ENCODE peak calls at places on chromosomes 6 and 20, in four cellular contexts. One of them, this sample, is unnamed.

GRCh38 chr20:44650777-44651493 is 564 bp downstream of the ADA start:
- DNase-seq in WTC11: no peak
- DNase-seq in K562: peak
- DNase-seq in H1: no peak
- DNase-seq in this sample: no peak

GRCh38 chr6:45021652-45022051 is 306.5 kb upstream of the RUNX2 start:
- DNase-seq in K562: no peak
- DNase-seq in WTC11: no peak
- DNase-seq in H1: no peak
- DNase-seq in this sample: no peak

GRCh38 chr6:104644848-104645247 is 214.9 kb downstream of the HACE1 start:
- DNase-seq in H1: no peak
- DNase-seq in WTC11: no peak
- DNase-seq in K562: no peak
- DNase-seq in this sample: no peak

GRCh38 chr6:81565071-81565470 is 187.4 kb downstream of the TENT5A start:
- DNase-seq in H1: no peak
- DNase-seq in WTC11: no peak
- DNase-seq in K562: no peak
- DNase-seq in this sample: no peak

GRCh38 chr6:152356016-152356415 is 281.1 kb downstream of the SYNE1 start:
- DNase-seq in H1: no peak
- DNase-seq in K562: no peak
- DNase-seq in WTC11: no peak
- DNase-seq in this sample: no peak

GRCh38 chr20:17969884-17970409 is 1.1 kb downstream of the MGME1 start:
- DNase-seq in H1: no peak
- DNase-seq in K562: peak
- DNase-seq in WTC11: no peak
- DNase-seq in this sample: no peak

GRCh38 chr6:7165002-7165735 is 57.4 kb downstream of the RREB1 start:
- DNase-seq in K562: peak
- DNase-seq in H1: no peak
- DNase-seq in WTC11: no peak
- DNase-seq in this sample: no peak

GRCh38 chr6:105452376-105452775 is 49.5 kb upstream of the PREP start:
- DNase-seq in H1: no peak
- DNase-seq in K562: no peak
- DNase-seq in WTC11: no peak
- DNase-seq in this sample: no peak

GRCh38 chr6:4901256-4902061 is 102.4 kb downstream of the RPP40 start:
- DNase-seq in H1: no peak
- DNase-seq in K562: no peak
- DNase-seq in WTC11: no peak
- DNase-seq in this sample: no peak

GRCh38 chr6:170106906-170107525 is 183.9 kb downstream of the DLL1 start:
- DNase-seq in H1: no peak
- DNase-seq in WTC11: no peak
- DNase-seq in K562: no peak
- DNase-seq in this sample: peak

GRCh38 chr20:41335591-41335990 is 5.0 kb upstream of the LPIN3 start:
- DNase-seq in H1: no peak
- DNase-seq in WTC11: no peak
- DNase-seq in K562: no peak
- DNase-seq in this sample: no peak

GRCh38 chr20:41342474-41343464 is 2.1 kb downstream of the LPIN3 start:
- DNase-seq in H1: no peak
- DNase-seq in K562: no peak
- DNase-seq in WTC11: no peak
- DNase-seq in this sample: no peak

GRCh38 chr20:41340327-41341055 is at the start of gene LPIN3:
- DNase-seq in H1: peak
- DNase-seq in WTC11: peak
- DNase-seq in K562: peak
- DNase-seq in this sample: peak

GRCh38 chr20:41336711-41337492 is 3.7 kb upstream of the LPIN3 start:
- DNase-seq in K562: no peak
- DNase-seq in WTC11: no peak
- DNase-seq in H1: no peak
- DNase-seq in this sample: no peak

GRCh38 chr20:41339957-41340326 is 679 bp upstream of the LPIN3 start:
- DNase-seq in WTC11: peak
- DNase-seq in K562: peak
- DNase-seq in H1: peak
- DNase-seq in this sample: peak
- TF ChIP-seq TEAD4 in WTC11: peak
- TF ChIP-seq TEAD4 in K562: no peak
- TF ChIP-seq TEAD4 in H1: no peak
- TF ChIP-seq TEAD4 in this sample: no peak

DNA sequence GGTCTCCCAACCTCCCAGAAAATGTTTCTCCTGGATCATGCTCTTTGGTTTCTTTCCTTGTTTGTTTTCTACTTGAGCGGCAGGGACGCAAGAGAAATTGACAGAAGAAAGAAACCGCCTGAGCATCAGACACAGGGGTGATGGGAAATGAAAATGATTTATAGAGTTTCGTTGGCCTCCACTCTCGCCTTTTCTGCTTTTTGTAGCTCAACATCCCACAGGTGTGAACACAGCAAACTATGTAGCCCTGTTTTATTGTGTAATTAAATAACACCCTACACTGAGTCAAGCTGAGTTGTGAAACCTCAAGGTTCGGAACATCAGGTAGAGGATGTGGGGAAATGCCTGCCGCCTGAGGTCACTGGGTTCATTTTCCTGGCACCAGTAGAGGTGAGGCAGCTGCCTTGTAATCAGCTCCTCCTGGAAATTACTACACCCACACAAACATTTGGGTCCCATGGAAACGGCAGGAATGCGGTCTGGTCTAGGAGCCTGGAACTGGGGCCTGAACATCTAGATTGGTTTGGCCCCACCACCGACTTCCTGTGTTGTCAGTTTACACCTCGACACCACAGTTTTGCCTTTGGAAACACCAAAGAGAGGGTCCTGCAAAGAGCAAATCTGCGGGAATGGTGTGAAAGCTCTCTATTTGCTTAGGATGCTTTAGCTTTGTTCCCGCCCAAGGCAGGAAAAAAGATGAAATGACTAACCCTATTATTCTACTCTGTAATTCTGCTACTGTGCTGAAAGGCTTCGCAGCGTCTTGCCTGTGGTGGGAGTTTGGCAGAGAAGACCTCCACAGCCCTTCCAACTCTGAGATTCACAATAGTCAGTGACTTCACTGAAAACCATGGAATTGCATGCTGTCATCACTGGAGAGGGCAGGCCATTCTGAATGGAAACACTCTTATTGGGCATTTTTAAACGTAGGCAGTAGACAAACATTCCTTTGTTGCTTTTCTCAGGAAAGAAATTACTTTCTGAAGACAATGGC is 53.0 kb downstream of the ADAT2 start:
- DNase-seq in H1: peak
- DNase-seq in WTC11: peak
- DNase-seq in K562: no peak
- DNase-seq in this sample: no peak
- TF ChIP-seq TEAD4 in H1: peak
- TF ChIP-seq TEAD4 in WTC11: no peak
- TF ChIP-seq TEAD4 in K562: no peak
- TF ChIP-seq TEAD4 in this sample: no peak

GRCh38 chr20:23317081-23317480 is 33.5 kb upstream of the NXT1 start:
- DNase-seq in H1: no peak
- DNase-seq in WTC11: no peak
- DNase-seq in K562: no peak
- DNase-seq in this sample: no peak

GRCh38 chr20:23316626-23317025 is 34.0 kb upstream of the NXT1 start:
- DNase-seq in K562: no peak
- DNase-seq in H1: no peak
- DNase-seq in WTC11: no peak
- DNase-seq in this sample: no peak

GRCh38 chr20:23318347-23318746 is 32.2 kb upstream of the NXT1 start:
- DNase-seq in H1: no peak
- DNase-seq in K562: no peak
- DNase-seq in WTC11: no peak
- DNase-seq in this sample: no peak

GRCh38 chr20:23325107-23325506 is 25.5 kb upstream of the NXT1 start:
- DNase-seq in H1: no peak
- DNase-seq in WTC11: no peak
- DNase-seq in K562: no peak
- DNase-seq in this sample: no peak

GRCh38 chr20:23320317-23320716 is 30.3 kb upstream of the NXT1 start:
- DNase-seq in H1: no peak
- DNase-seq in WTC11: no peak
- DNase-seq in K562: no peak
- DNase-seq in this sample: peak
- TF ChIP-seq TEAD4 in H1: no peak
- TF ChIP-seq TEAD4 in WTC11: no peak
- TF ChIP-seq TEAD4 in K562: no peak
- TF ChIP-seq TEAD4 in this sample: no peak

DNA sequence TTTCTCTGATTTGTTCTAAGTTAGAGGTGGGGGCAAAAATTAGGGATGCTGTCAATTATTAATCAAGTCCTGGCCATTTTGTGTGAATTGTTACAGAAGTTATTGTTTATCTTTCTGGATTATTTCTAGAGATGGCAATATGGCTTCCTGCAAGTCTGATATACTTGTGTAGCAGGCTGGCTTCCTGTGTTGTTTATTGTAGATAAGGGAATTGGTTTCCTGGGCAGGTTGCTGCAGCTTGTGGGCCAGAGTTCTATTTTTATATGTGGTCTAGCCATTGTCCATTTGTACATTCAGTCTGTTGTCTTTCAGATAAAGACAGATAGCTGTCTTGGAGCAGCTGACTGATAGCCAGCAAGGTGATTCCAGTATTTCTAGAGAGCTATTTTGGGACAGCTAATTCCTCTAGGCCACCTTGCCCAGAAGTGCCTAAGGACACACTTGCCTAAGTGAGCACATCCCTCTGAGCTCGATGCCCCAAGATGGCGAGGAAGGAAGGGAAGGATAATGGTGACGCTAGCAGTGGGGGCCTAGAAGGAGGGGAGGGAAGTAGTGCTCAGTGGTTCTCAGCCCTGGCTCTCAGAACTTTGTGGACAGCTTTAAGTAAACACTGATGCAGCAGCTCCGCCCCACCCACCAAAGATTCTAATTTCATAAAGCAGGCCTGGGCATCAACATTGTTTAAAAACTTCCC is 25.5 kb downstream of the DDO start:
- DNase-seq in K562: no peak
- DNase-seq in H1: no peak
- DNase-seq in WTC11: no peak
- DNase-seq in this sample: no peak
- TF ChIP-seq TEAD4 in K562: no peak
- TF ChIP-seq TEAD4 in H1: no peak
- TF ChIP-seq TEAD4 in WTC11: no peak
- TF ChIP-seq TEAD4 in this sample: no peak

GRCh38 chr6:167152858-167153257 is 4.9 kb downstream of the GPR31 start:
- DNase-seq in WTC11: no peak
- DNase-seq in H1: no peak
- DNase-seq in K562: no peak
- DNase-seq in this sample: no peak

GRCh38 chr6:167154895-167155294 is 2.9 kb downstream of the GPR31 start:
- DNase-seq in WTC11: no peak
- DNase-seq in K562: no peak
- DNase-seq in H1: no peak
- DNase-seq in this sample: no peak

GRCh38 chr6:167151648-167152047 is 6.1 kb downstream of the GPR31 start:
- DNase-seq in WTC11: no peak
- DNase-seq in H1: no peak
- DNase-seq in K562: no peak
- DNase-seq in this sample: no peak

GRCh38 chr6:167154291-167154690 is 3.5 kb downstream of the GPR31 start:
- DNase-seq in H1: no peak
- DNase-seq in K562: no peak
- DNase-seq in WTC11: no peak
- DNase-seq in this sample: no peak

DNA sequence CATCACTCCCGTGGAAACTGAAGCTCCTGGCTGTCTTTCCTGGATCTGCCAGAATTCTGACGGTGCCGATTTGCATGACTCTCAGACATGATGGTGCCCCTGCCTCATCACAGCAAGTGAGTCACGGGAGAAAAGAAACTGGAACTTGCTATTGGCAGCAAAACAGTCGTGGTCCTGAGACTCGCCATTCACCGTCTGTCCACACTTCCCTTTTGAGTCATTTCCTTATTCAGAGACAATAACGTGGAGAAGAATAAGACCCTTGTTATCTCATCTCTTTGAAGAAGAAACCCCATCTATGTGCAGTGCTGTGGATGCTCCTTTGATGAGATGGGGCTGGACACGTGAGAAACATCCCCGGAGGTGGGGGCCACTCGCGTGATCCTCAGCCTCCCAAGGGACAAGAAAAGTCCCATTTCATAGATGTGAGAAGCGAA is 4.2 kb downstream of the GPR31 start:
- DNase-seq in WTC11: no peak
- DNase-seq in H1: no peak
- DNase-seq in K562: no peak
- DNase-seq in this sample: no peak
- TF ChIP-seq TEAD4 in WTC11: no peak
- TF ChIP-seq TEAD4 in H1: no peak
- TF ChIP-seq TEAD4 in K562: no peak
- TF ChIP-seq TEAD4 in this sample: no peak

GRCh38 chr20:57698867-57699275 is 10.9 kb downstream of the PMEPA1 start:
- DNase-seq in K562: no peak
- DNase-seq in H1: no peak
- DNase-seq in WTC11: no peak
- DNase-seq in this sample: no peak
- TF ChIP-seq TEAD4 in K562: no peak
- TF ChIP-seq TEAD4 in H1: no peak
- TF ChIP-seq TEAD4 in WTC11: no peak
- TF ChIP-seq TEAD4 in this sample: no peak

This sample was measured in SK-N-SH.